ENCODE peak calls at places on chromosome 14, in ten cellular contexts. One of them, this sample, is unnamed.

GRCh38 chr14:85010186-85010585 is 519.8 kb upstream of the FLRT2 start:
- DNase-seq in T follicular helper cell: no peak
- DNase-seq in mesendoderm: no peak
- DNase-seq in HFFc6: no peak
- DNase-seq in stimulated activated effector memory CD8-positive, alpha-beta T cell treated with anti-CD3 and anti-CD28 coated beads, Interleukin-12 subunit alpha, Interleukin-12 subunit beta, amount 100 ng/mL, for 72 hours: no peak
- DNase-seq in effector memory CD8-positive, alpha-beta T cell: no peak
- DNase-seq in caudate nucleus: no peak
- DNase-seq in NCI-H1105 treated with DMSO at 0.1 percent for 48 hours: no peak
- DNase-seq in activated CD8-positive, alpha-beta memory T cell treated with anti-CD3 and anti-CD28 coated beads for 24 hours: no peak
- DNase-seq in pulmonary artery endothelial cell: no peak
- DNase-seq in this sample: no peak

GRCh38 chr14:46054526-46054925 is 597.1 kb downstream of the RPL10L start:
- DNase-seq in NCI-H1105 treated with DMSO at 0.1 percent for 48 hours: no peak
- DNase-seq in mesendoderm: no peak
- DNase-seq in stimulated activated effector memory CD8-positive, alpha-beta T cell treated with anti-CD3 and anti-CD28 coated beads, Interleukin-12 subunit alpha, Interleukin-12 subunit beta, amount 100 ng/mL, for 72 hours: no peak
- DNase-seq in caudate nucleus: no peak
- DNase-seq in HFFc6: peak
- DNase-seq in pulmonary artery endothelial cell: no peak
- DNase-seq in T follicular helper cell: no peak
- DNase-seq in activated CD8-positive, alpha-beta memory T cell treated with anti-CD3 and anti-CD28 coated beads for 24 hours: no peak
- DNase-seq in effector memory CD8-positive, alpha-beta T cell: no peak
- DNase-seq in this sample: no peak

GRCh38 chr14:105962532-105962931 is 436.1 kb downstream of the TMEM121 start:
- DNase-seq in T follicular helper cell: no peak
- DNase-seq in NCI-H1105 treated with DMSO at 0.1 percent for 48 hours: no peak
- DNase-seq in stimulated activated effector memory CD8-positive, alpha-beta T cell treated with anti-CD3 and anti-CD28 coated beads, Interleukin-12 subunit alpha, Interleukin-12 subunit beta, amount 100 ng/mL, for 72 hours: no peak
- DNase-seq in activated CD8-positive, alpha-beta memory T cell treated with anti-CD3 and anti-CD28 coated beads for 24 hours: no peak
- DNase-seq in HFFc6: no peak
- DNase-seq in pulmonary artery endothelial cell: no peak
- DNase-seq in effector memory CD8-positive, alpha-beta T cell: no peak
- DNase-seq in caudate nucleus: no peak
- DNase-seq in mesendoderm: no peak
- DNase-seq in this sample: no peak

GRCh38 chr14:51182166-51182565 is 57.9 kb upstream of the TMX1 start:
- DNase-seq in caudate nucleus: no peak
- DNase-seq in activated CD8-positive, alpha-beta memory T cell treated with anti-CD3 and anti-CD28 coated beads for 24 hours: no peak
- DNase-seq in pulmonary artery endothelial cell: peak
- DNase-seq in T follicular helper cell: no peak
- DNase-seq in HFFc6: peak
- DNase-seq in stimulated activated effector memory CD8-positive, alpha-beta T cell treated with anti-CD3 and anti-CD28 coated beads, Interleukin-12 subunit alpha, Interleukin-12 subunit beta, amount 100 ng/mL, for 72 hours: no peak
- DNase-seq in NCI-H1105 treated with DMSO at 0.1 percent for 48 hours: peak
- DNase-seq in effector memory CD8-positive, alpha-beta T cell: no peak
- DNase-seq in mesendoderm: no peak
- DNase-seq in this sample: no peak

GRCh38 chr14:101577221-101577909 is 16.1 kb downstream of the DIO3 start:
- DNase-seq in effector memory CD8-positive, alpha-beta T cell: no peak
- DNase-seq in T follicular helper cell: no peak
- DNase-seq in HFFc6: no peak
- DNase-seq in caudate nucleus: no peak
- DNase-seq in mesendoderm: no peak
- DNase-seq in NCI-H1105 treated with DMSO at 0.1 percent for 48 hours: no peak
- DNase-seq in pulmonary artery endothelial cell: no peak
- DNase-seq in activated CD8-positive, alpha-beta memory T cell treated with anti-CD3 and anti-CD28 coated beads for 24 hours: no peak
- DNase-seq in stimulated activated effector memory CD8-positive, alpha-beta T cell treated with anti-CD3 and anti-CD28 coated beads, Interleukin-12 subunit alpha, Interleukin-12 subunit beta, amount 100 ng/mL, for 72 hours: no peak
- DNase-seq in this sample: no peak

GRCh38 chr14:64388533-64389243 is 535 bp downstream of the MTHFD1 start:
- DNase-seq in stimulated activated effector memory CD8-positive, alpha-beta T cell treated with anti-CD3 and anti-CD28 coated beads, Interleukin-12 subunit alpha, Interleukin-12 subunit beta, amount 100 ng/mL, for 72 hours: no peak
- DNase-seq in effector memory CD8-positive, alpha-beta T cell: no peak
- DNase-seq in pulmonary artery endothelial cell: no peak
- DNase-seq in T follicular helper cell: no peak
- DNase-seq in caudate nucleus: peak
- DNase-seq in NCI-H1105 treated with DMSO at 0.1 percent for 48 hours: peak
- DNase-seq in mesendoderm: peak
- DNase-seq in HFFc6: peak
- DNase-seq in activated CD8-positive, alpha-beta memory T cell treated with anti-CD3 and anti-CD28 coated beads for 24 hours: no peak
- DNase-seq in this sample: no peak

GRCh38 chr14:91373591-91374245 is 43.9 kb downstream of the CCDC88C start:
- DNase-seq in effector memory CD8-positive, alpha-beta T cell: peak
- DNase-seq in NCI-H1105 treated with DMSO at 0.1 percent for 48 hours: no peak
- DNase-seq in HFFc6: no peak
- DNase-seq in stimulated activated effector memory CD8-positive, alpha-beta T cell treated with anti-CD3 and anti-CD28 coated beads, Interleukin-12 subunit alpha, Interleukin-12 subunit beta, amount 100 ng/mL, for 72 hours: peak
- DNase-seq in mesendoderm: no peak
- DNase-seq in caudate nucleus: no peak
- DNase-seq in T follicular helper cell: peak
- DNase-seq in activated CD8-positive, alpha-beta memory T cell treated with anti-CD3 and anti-CD28 coated beads for 24 hours: no peak
- DNase-seq in pulmonary artery endothelial cell: no peak
- DNase-seq in this sample: peak

GRCh38 chr14:102665665-102666064 is 73.2 kb downstream of the RCOR1 start:
- DNase-seq in pulmonary artery endothelial cell: no peak
- DNase-seq in stimulated activated effector memory CD8-positive, alpha-beta T cell treated with anti-CD3 and anti-CD28 coated beads, Interleukin-12 subunit alpha, Interleukin-12 subunit beta, amount 100 ng/mL, for 72 hours: no peak
- DNase-seq in effector memory CD8-positive, alpha-beta T cell: no peak
- DNase-seq in mesendoderm: no peak
- DNase-seq in caudate nucleus: no peak
- DNase-seq in activated CD8-positive, alpha-beta memory T cell treated with anti-CD3 and anti-CD28 coated beads for 24 hours: no peak
- DNase-seq in T follicular helper cell: no peak
- DNase-seq in NCI-H1105 treated with DMSO at 0.1 percent for 48 hours: no peak
- DNase-seq in HFFc6: no peak
- DNase-seq in this sample: no peak

GRCh38 chr14:100472094-100472455 is 115.1 kb downstream of the BEGAIN start:
- DNase-seq in mesendoderm: no peak
- DNase-seq in activated CD8-positive, alpha-beta memory T cell treated with anti-CD3 and anti-CD28 coated beads for 24 hours: no peak
- DNase-seq in stimulated activated effector memory CD8-positive, alpha-beta T cell treated with anti-CD3 and anti-CD28 coated beads, Interleukin-12 subunit alpha, Interleukin-12 subunit beta, amount 100 ng/mL, for 72 hours: no peak
- DNase-seq in HFFc6: no peak
- DNase-seq in pulmonary artery endothelial cell: no peak
- DNase-seq in caudate nucleus: no peak
- DNase-seq in effector memory CD8-positive, alpha-beta T cell: no peak
- DNase-seq in T follicular helper cell: no peak
- DNase-seq in NCI-H1105 treated with DMSO at 0.1 percent for 48 hours: peak
- DNase-seq in this sample: no peak

GRCh38 chr14:81323094-81323493 is 77.0 kb downstream of the STON2 start:
- DNase-seq in effector memory CD8-positive, alpha-beta T cell: no peak
- DNase-seq in caudate nucleus: no peak
- DNase-seq in stimulated activated effector memory CD8-positive, alpha-beta T cell treated with anti-CD3 and anti-CD28 coated beads, Interleukin-12 subunit alpha, Interleukin-12 subunit beta, amount 100 ng/mL, for 72 hours: no peak
- DNase-seq in mesendoderm: no peak
- DNase-seq in activated CD8-positive, alpha-beta memory T cell treated with anti-CD3 and anti-CD28 coated beads for 24 hours: no peak
- DNase-seq in HFFc6: no peak
- DNase-seq in pulmonary artery endothelial cell: no peak
- DNase-seq in NCI-H1105 treated with DMSO at 0.1 percent for 48 hours: peak
- DNase-seq in T follicular helper cell: no peak
- DNase-seq in this sample: no peak

GRCh38 chr14:79791055-79791732 is 420.1 kb downstream of the DIO2 start:
- DNase-seq in mesendoderm: peak
- DNase-seq in pulmonary artery endothelial cell: no peak
- DNase-seq in HFFc6: no peak
- DNase-seq in NCI-H1105 treated with DMSO at 0.1 percent for 48 hours: no peak
- DNase-seq in activated CD8-positive, alpha-beta memory T cell treated with anti-CD3 and anti-CD28 coated beads for 24 hours: no peak
- DNase-seq in stimulated activated effector memory CD8-positive, alpha-beta T cell treated with anti-CD3 and anti-CD28 coated beads, Interleukin-12 subunit alpha, Interleukin-12 subunit beta, amount 100 ng/mL, for 72 hours: no peak
- DNase-seq in T follicular helper cell: no peak
- DNase-seq in caudate nucleus: no peak
- DNase-seq in effector memory CD8-positive, alpha-beta T cell: no peak
- DNase-seq in this sample: no peak

GRCh38 chr14:55500219-55500701 is 59.8 kb upstream of the TBPL2 start:
- DNase-seq in HFFc6: no peak
- DNase-seq in NCI-H1105 treated with DMSO at 0.1 percent for 48 hours: no peak
- DNase-seq in activated CD8-positive, alpha-beta memory T cell treated with anti-CD3 and anti-CD28 coated beads for 24 hours: no peak
- DNase-seq in effector memory CD8-positive, alpha-beta T cell: no peak
- DNase-seq in mesendoderm: no peak
- DNase-seq in pulmonary artery endothelial cell: no peak
- DNase-seq in caudate nucleus: no peak
- DNase-seq in T follicular helper cell: no peak
- DNase-seq in stimulated activated effector memory CD8-positive, alpha-beta T cell treated with anti-CD3 and anti-CD28 coated beads, Interleukin-12 subunit alpha, Interleukin-12 subunit beta, amount 100 ng/mL, for 72 hours: no peak
- DNase-seq in this sample: no peak

GRCh38 chr14:99123208-99123870 is 148.7 kb downstream of the BCL11B start:
- DNase-seq in T follicular helper cell: no peak
- DNase-seq in stimulated activated effector memory CD8-positive, alpha-beta T cell treated with anti-CD3 and anti-CD28 coated beads, Interleukin-12 subunit alpha, Interleukin-12 subunit beta, amount 100 ng/mL, for 72 hours: peak
- DNase-seq in caudate nucleus: no peak
- DNase-seq in HFFc6: no peak
- DNase-seq in activated CD8-positive, alpha-beta memory T cell treated with anti-CD3 and anti-CD28 coated beads for 24 hours: peak
- DNase-seq in pulmonary artery endothelial cell: no peak
- DNase-seq in effector memory CD8-positive, alpha-beta T cell: no peak
- DNase-seq in mesendoderm: no peak
- DNase-seq in NCI-H1105 treated with DMSO at 0.1 percent for 48 hours: no peak
- DNase-seq in this sample: no peak

GRCh38 chr14:68961781-68962584 is 17.1 kb downstream of the ACTN1 start:
- DNase-seq in HFFc6: no peak
- DNase-seq in NCI-H1105 treated with DMSO at 0.1 percent for 48 hours: peak
- DNase-seq in stimulated activated effector memory CD8-positive, alpha-beta T cell treated with anti-CD3 and anti-CD28 coated beads, Interleukin-12 subunit alpha, Interleukin-12 subunit beta, amount 100 ng/mL, for 72 hours: no peak
- DNase-seq in pulmonary artery endothelial cell: no peak
- DNase-seq in effector memory CD8-positive, alpha-beta T cell: no peak
- DNase-seq in caudate nucleus: peak
- DNase-seq in activated CD8-positive, alpha-beta memory T cell treated with anti-CD3 and anti-CD28 coated beads for 24 hours: no peak
- DNase-seq in T follicular helper cell: no peak
- DNase-seq in mesendoderm: peak
- DNase-seq in this sample: peak

GRCh38 chr14:103317251-103317650 is 16.8 kb upstream of the EIF5 start:
- DNase-seq in caudate nucleus: no peak
- DNase-seq in mesendoderm: no peak
- DNase-seq in HFFc6: no peak
- DNase-seq in T follicular helper cell: no peak
- DNase-seq in pulmonary artery endothelial cell: no peak
- DNase-seq in activated CD8-positive, alpha-beta memory T cell treated with anti-CD3 and anti-CD28 coated beads for 24 hours: no peak
- DNase-seq in NCI-H1105 treated with DMSO at 0.1 percent for 48 hours: no peak
- DNase-seq in stimulated activated effector memory CD8-positive, alpha-beta T cell treated with anti-CD3 and anti-CD28 coated beads, Interleukin-12 subunit alpha, Interleukin-12 subunit beta, amount 100 ng/mL, for 72 hours: no peak
- DNase-seq in effector memory CD8-positive, alpha-beta T cell: no peak
- DNase-seq in this sample: no peak

GRCh38 chr14:55071870-55072640 is 20.6 kb downstream of the MAPK1IP1L start:
- DNase-seq in effector memory CD8-positive, alpha-beta T cell: no peak
- DNase-seq in HFFc6: peak
- DNase-seq in caudate nucleus: peak
- DNase-seq in activated CD8-positive, alpha-beta memory T cell treated with anti-CD3 and anti-CD28 coated beads for 24 hours: no peak
- DNase-seq in NCI-H1105 treated with DMSO at 0.1 percent for 48 hours: no peak
- DNase-seq in T follicular helper cell: no peak
- DNase-seq in mesendoderm: no peak
- DNase-seq in pulmonary artery endothelial cell: peak
- DNase-seq in stimulated activated effector memory CD8-positive, alpha-beta T cell treated with anti-CD3 and anti-CD28 coated beads, Interleukin-12 subunit alpha, Interleukin-12 subunit beta, amount 100 ng/mL, for 72 hours: peak
- DNase-seq in this sample: peak

GRCh38 chr14:54776361-54777001 is 126.1 kb downstream of the GCH1 start:
- DNase-seq in stimulated activated effector memory CD8-positive, alpha-beta T cell treated with anti-CD3 and anti-CD28 coated beads, Interleukin-12 subunit alpha, Interleukin-12 subunit beta, amount 100 ng/mL, for 72 hours: peak
- DNase-seq in pulmonary artery endothelial cell: no peak
- DNase-seq in effector memory CD8-positive, alpha-beta T cell: peak
- DNase-seq in activated CD8-positive, alpha-beta memory T cell treated with anti-CD3 and anti-CD28 coated beads for 24 hours: peak
- DNase-seq in mesendoderm: no peak
- DNase-seq in caudate nucleus: no peak
- DNase-seq in HFFc6: peak
- DNase-seq in NCI-H1105 treated with DMSO at 0.1 percent for 48 hours: peak
- DNase-seq in T follicular helper cell: no peak
- DNase-seq in this sample: no peak

GRCh38 chr14:33847066-33847465 is 103.8 kb downstream of the EGLN3 start:
- DNase-seq in activated CD8-positive, alpha-beta memory T cell treated with anti-CD3 and anti-CD28 coated beads for 24 hours: no peak
- DNase-seq in NCI-H1105 treated with DMSO at 0.1 percent for 48 hours: no peak
- DNase-seq in HFFc6: peak
- DNase-seq in caudate nucleus: no peak
- DNase-seq in effector memory CD8-positive, alpha-beta T cell: no peak
- DNase-seq in stimulated activated effector memory CD8-positive, alpha-beta T cell treated with anti-CD3 and anti-CD28 coated beads, Interleukin-12 subunit alpha, Interleukin-12 subunit beta, amount 100 ng/mL, for 72 hours: no peak
- DNase-seq in T follicular helper cell: no peak
- DNase-seq in pulmonary artery endothelial cell: no peak
- DNase-seq in mesendoderm: no peak
- DNase-seq in this sample: no peak

GRCh38 chr14:82447586-82447985 is 913.9 kb upstream of the SEL1L start:
- DNase-seq in effector memory CD8-positive, alpha-beta T cell: no peak
- DNase-seq in stimulated activated effector memory CD8-positive, alpha-beta T cell treated with anti-CD3 and anti-CD28 coated beads, Interleukin-12 subunit alpha, Interleukin-12 subunit beta, amount 100 ng/mL, for 72 hours: no peak
- DNase-seq in NCI-H1105 treated with DMSO at 0.1 percent for 48 hours: no peak
- DNase-seq in activated CD8-positive, alpha-beta memory T cell treated with anti-CD3 and anti-CD28 coated beads for 24 hours: no peak
- DNase-seq in T follicular helper cell: no peak
- DNase-seq in HFFc6: no peak
- DNase-seq in caudate nucleus: no peak
- DNase-seq in pulmonary artery endothelial cell: no peak
- DNase-seq in mesendoderm: peak
- DNase-seq in this sample: peak

GRCh38 chr14:35390577-35391387 is 13.8 kb downstream of the NFKBIA start:
- DNase-seq in mesendoderm: peak
- DNase-seq in NCI-H1105 treated with DMSO at 0.1 percent for 48 hours: peak
- DNase-seq in caudate nucleus: no peak
- DNase-seq in effector memory CD8-positive, alpha-beta T cell: peak
- DNase-seq in activated CD8-positive, alpha-beta memory T cell treated with anti-CD3 and anti-CD28 coated beads for 24 hours: peak
- DNase-seq in pulmonary artery endothelial cell: no peak
- DNase-seq in T follicular helper cell: no peak
- DNase-seq in HFFc6: peak
- DNase-seq in stimulated activated effector memory CD8-positive, alpha-beta T cell treated with anti-CD3 and anti-CD28 coated beads, Interleukin-12 subunit alpha, Interleukin-12 subunit beta, amount 100 ng/mL, for 72 hours: peak
- DNase-seq in this sample: no peak

GRCh38 chr14:53034688-53035087 is 83.8 kb upstream of the FERMT2 start:
- DNase-seq in T follicular helper cell: no peak
- DNase-seq in effector memory CD8-positive, alpha-beta T cell: no peak
- DNase-seq in NCI-H1105 treated with DMSO at 0.1 percent for 48 hours: no peak
- DNase-seq in stimulated activated effector memory CD8-positive, alpha-beta T cell treated with anti-CD3 and anti-CD28 coated beads, Interleukin-12 subunit alpha, Interleukin-12 subunit beta, amount 100 ng/mL, for 72 hours: no peak
- DNase-seq in activated CD8-positive, alpha-beta memory T cell treated with anti-CD3 and anti-CD28 coated beads for 24 hours: no peak
- DNase-seq in pulmonary artery endothelial cell: no peak
- DNase-seq in HFFc6: no peak
- DNase-seq in mesendoderm: no peak
- DNase-seq in caudate nucleus: no peak
- DNase-seq in this sample: no peak

GRCh38 chr14:63361790-63362189 is 43.1 kb upstream of the GPHB5 start:
- DNase-seq in pulmonary artery endothelial cell: no peak
- DNase-seq in NCI-H1105 treated with DMSO at 0.1 percent for 48 hours: no peak
- DNase-seq in caudate nucleus: no peak
- DNase-seq in mesendoderm: peak
- DNase-seq in HFFc6: no peak
- DNase-seq in stimulated activated effector memory CD8-positive, alpha-beta T cell treated with anti-CD3 and anti-CD28 coated beads, Interleukin-12 subunit alpha, Interleukin-12 subunit beta, amount 100 ng/mL, for 72 hours: no peak
- DNase-seq in effector memory CD8-positive, alpha-beta T cell: no peak
- DNase-seq in activated CD8-positive, alpha-beta memory T cell treated with anti-CD3 and anti-CD28 coated beads for 24 hours: no peak
- DNase-seq in T follicular helper cell: no peak
- DNase-seq in this sample: no peak

GRCh38 chr14:99055816-99056215 is 216.2 kb downstream of the BCL11B start:
- DNase-seq in T follicular helper cell: no peak
- DNase-seq in pulmonary artery endothelial cell: no peak
- DNase-seq in NCI-H1105 treated with DMSO at 0.1 percent for 48 hours: no peak
- DNase-seq in activated CD8-positive, alpha-beta memory T cell treated with anti-CD3 and anti-CD28 coated beads for 24 hours: peak
- DNase-seq in effector memory CD8-positive, alpha-beta T cell: peak
- DNase-seq in caudate nucleus: no peak
- DNase-seq in stimulated activated effector memory CD8-positive, alpha-beta T cell treated with anti-CD3 and anti-CD28 coated beads, Interleukin-12 subunit alpha, Interleukin-12 subunit beta, amount 100 ng/mL, for 72 hours: peak
- DNase-seq in mesendoderm: no peak
- DNase-seq in HFFc6: no peak
- DNase-seq in this sample: no peak

GRCh38 chr14:75479770-75480600 is 42.3 kb upstream of the BATF start:
- DNase-seq in activated CD8-positive, alpha-beta memory T cell treated with anti-CD3 and anti-CD28 coated beads for 24 hours: peak
- DNase-seq in effector memory CD8-positive, alpha-beta T cell: no peak
- DNase-seq in caudate nucleus: no peak
- DNase-seq in pulmonary artery endothelial cell: no peak
- DNase-seq in NCI-H1105 treated with DMSO at 0.1 percent for 48 hours: no peak
- DNase-seq in mesendoderm: peak
- DNase-seq in T follicular helper cell: no peak
- DNase-seq in stimulated activated effector memory CD8-positive, alpha-beta T cell treated with anti-CD3 and anti-CD28 coated beads, Interleukin-12 subunit alpha, Interleukin-12 subunit beta, amount 100 ng/mL, for 72 hours: no peak
- DNase-seq in HFFc6: no peak
- DNase-seq in this sample: no peak

GRCh38 chr14:71237556-71237955 is 330.3 kb downstream of the PCNX1 start:
- DNase-seq in NCI-H1105 treated with DMSO at 0.1 percent for 48 hours: no peak
- DNase-seq in effector memory CD8-positive, alpha-beta T cell: no peak
- DNase-seq in caudate nucleus: no peak
- DNase-seq in HFFc6: no peak
- DNase-seq in mesendoderm: no peak
- DNase-seq in activated CD8-positive, alpha-beta memory T cell treated with anti-CD3 and anti-CD28 coated beads for 24 hours: no peak
- DNase-seq in T follicular helper cell: no peak
- DNase-seq in pulmonary artery endothelial cell: no peak
- DNase-seq in stimulated activated effector memory CD8-positive, alpha-beta T cell treated with anti-CD3 and anti-CD28 coated beads, Interleukin-12 subunit alpha, Interleukin-12 subunit beta, amount 100 ng/mL, for 72 hours: no peak
- DNase-seq in this sample: no peak

GRCh38 chr14:64707661-64708060 is 3.4 kb downstream of the PLEKHG3 start:
- DNase-seq in NCI-H1105 treated with DMSO at 0.1 percent for 48 hours: no peak
- DNase-seq in HFFc6: peak
- DNase-seq in T follicular helper cell: no peak
- DNase-seq in mesendoderm: peak
- DNase-seq in pulmonary artery endothelial cell: no peak
- DNase-seq in activated CD8-positive, alpha-beta memory T cell treated with anti-CD3 and anti-CD28 coated beads for 24 hours: no peak
- DNase-seq in stimulated activated effector memory CD8-positive, alpha-beta T cell treated with anti-CD3 and anti-CD28 coated beads, Interleukin-12 subunit alpha, Interleukin-12 subunit beta, amount 100 ng/mL, for 72 hours: no peak
- DNase-seq in effector memory CD8-positive, alpha-beta T cell: no peak
- DNase-seq in caudate nucleus: no peak
- DNase-seq in this sample: no peak

GRCh38 chr14:23056257-23056955 is 914 bp downstream of the CDH24 start:
- DNase-seq in pulmonary artery endothelial cell: no peak
- DNase-seq in stimulated activated effector memory CD8-positive, alpha-beta T cell treated with anti-CD3 and anti-CD28 coated beads, Interleukin-12 subunit alpha, Interleukin-12 subunit beta, amount 100 ng/mL, for 72 hours: peak
- DNase-seq in activated CD8-positive, alpha-beta memory T cell treated with anti-CD3 and anti-CD28 coated beads for 24 hours: peak
- DNase-seq in caudate nucleus: no peak
- DNase-seq in NCI-H1105 treated with DMSO at 0.1 percent for 48 hours: no peak
- DNase-seq in T follicular helper cell: peak
- DNase-seq in effector memory CD8-positive, alpha-beta T cell: peak
- DNase-seq in HFFc6: peak
- DNase-seq in mesendoderm: peak
- DNase-seq in this sample: no peak